ENCODE peak calls at places on chromosomes 12 and 14, in six cellular contexts. One of them, this sample, is unnamed.

GRCh38 chr12:110934093-110934852 is 13.9 kb upstream of the MYL2 start:
- DNase-seq in HFFc6: peak; percentile 12
- DNase-seq in prostate gland: no peak
- DNase-seq in AG10803: peak; percentile 13
- DNase-seq in RWPE1: peak; percentile 96
- DNase-seq in K562: no peak
- DNase-seq in this sample: peak; percentile 10

GRCh38 chr14:56300495-56300894 is 182.3 kb downstream of the PELI2 start:
- DNase-seq in AG10803: peak; percentile 17
- DNase-seq in HFFc6: peak; percentile 11
- DNase-seq in K562: no peak
- DNase-seq in RWPE1: no peak
- DNase-seq in prostate gland: no peak
- DNase-seq in this sample: peak; percentile 62

GRCh38 chr12:50739611-50740010 is 24.3 kb upstream of the ATF1 start:
- DNase-seq in K562: no peak
- DNase-seq in AG10803: no peak
- DNase-seq in RWPE1: no peak
- DNase-seq in prostate gland: no peak
- DNase-seq in HFFc6: no peak
- DNase-seq in this sample: no peak

GRCh38 chr14:93941293-93941910 is 14.3 kb downstream of the FAM181A start:
- DNase-seq in K562: no peak
- DNase-seq in HFFc6: peak; percentile 63
- DNase-seq in RWPE1: peak; percentile 81
- DNase-seq in AG10803: peak; percentile 22
- DNase-seq in prostate gland: no peak
- DNase-seq in this sample: peak; percentile 71

GRCh38 chr12:71135812-71136176 is 22.0 kb downstream of the TSPAN8 start:
- DNase-seq in prostate gland: no peak
- DNase-seq in AG10803: no peak
- DNase-seq in K562: no peak
- DNase-seq in RWPE1: no peak
- DNase-seq in HFFc6: no peak
- DNase-seq in this sample: peak; percentile 74

GRCh38 chr14:101809671-101810514 is 48.4 kb downstream of the PPP2R5C start:
- DNase-seq in HFFc6: peak; percentile 95
- DNase-seq in K562: peak; percentile 89
- DNase-seq in prostate gland: peak; percentile 92
- DNase-seq in RWPE1: peak; percentile 88
- DNase-seq in AG10803: peak; percentile 93
- DNase-seq in this sample: peak; percentile 97

GRCh38 chr12:43816168-43816567 is 10.1 kb upstream of the TWF1 start:
- DNase-seq in AG10803: no peak
- DNase-seq in RWPE1: no peak
- DNase-seq in HFFc6: no peak
- DNase-seq in K562: no peak
- DNase-seq in prostate gland: no peak
- DNase-seq in this sample: no peak

GRCh38 chr12:74647241-74647640 is 109.6 kb downstream of the ATXN7L3B start:
- DNase-seq in prostate gland: no peak
- DNase-seq in K562: no peak
- DNase-seq in RWPE1: no peak
- DNase-seq in AG10803: no peak
- DNase-seq in HFFc6: no peak
- DNase-seq in this sample: no peak

GRCh38 chr14:76867536-76868452 is 41.6 kb downstream of the LRRC74A start:
- DNase-seq in K562: no peak
- DNase-seq in RWPE1: no peak
- DNase-seq in HFFc6: no peak
- DNase-seq in AG10803: no peak
- DNase-seq in prostate gland: no peak
- DNase-seq in this sample: no peak

GRCh38 chr12:65487679-65488078 is 209.2 kb downstream of the MSRB3 start:
- DNase-seq in HFFc6: no peak
- DNase-seq in K562: no peak
- DNase-seq in RWPE1: no peak
- DNase-seq in prostate gland: no peak
- DNase-seq in AG10803: no peak
- DNase-seq in this sample: no peak

GRCh38 chr12:104669851-104670337 is 213.1 kb downstream of the CHST11 start:
- DNase-seq in HFFc6: no peak
- DNase-seq in RWPE1: no peak
- DNase-seq in AG10803: peak; percentile 64
- DNase-seq in prostate gland: no peak
- DNase-seq in K562: no peak
- DNase-seq in this sample: no peak

GRCh38 chr12:66074561-66074960 is 56.0 kb downstream of the LLPH start:
- DNase-seq in AG10803: peak; percentile 15
- DNase-seq in RWPE1: no peak
- DNase-seq in K562: no peak
- DNase-seq in prostate gland: no peak
- DNase-seq in HFFc6: no peak
- DNase-seq in this sample: peak; percentile 44

GRCh38 chr12:120709976-120710804 is at the start of gene UNC119B:
- DNase-seq in RWPE1: peak; percentile 69
- DNase-seq in AG10803: peak; percentile 47
- DNase-seq in HFFc6: peak; percentile 27
- DNase-seq in K562: peak; percentile 75
- DNase-seq in prostate gland: peak; percentile 62
- DNase-seq in this sample: no peak

GRCh38 chr14:100430571-100430970 is 107.4 kb downstream of the SLC25A47 start:
- DNase-seq in prostate gland: no peak
- DNase-seq in K562: no peak
- DNase-seq in AG10803: no peak
- DNase-seq in RWPE1: no peak
- DNase-seq in HFFc6: no peak
- DNase-seq in this sample: no peak

GRCh38 chr12:111775205-111776193 is 8.8 kb downstream of the ALDH2 start:
- DNase-seq in RWPE1: peak; percentile 26
- DNase-seq in HFFc6: no peak
- DNase-seq in K562: peak; percentile 91
- DNase-seq in prostate gland: peak; percentile 89
- DNase-seq in AG10803: no peak
- DNase-seq in this sample: peak; percentile 97

GRCh38 chr14:85911044-85911443 is 381.1 kb downstream of the FLRT2 start:
- DNase-seq in prostate gland: no peak
- DNase-seq in AG10803: no peak
- DNase-seq in RWPE1: no peak
- DNase-seq in HFFc6: no peak
- DNase-seq in K562: no peak
- DNase-seq in this sample: no peak

GRCh38 chr14:65791551-65791981 is 379.0 kb downstream of the FUT8 start:
- DNase-seq in AG10803: peak; percentile 71
- DNase-seq in prostate gland: no peak
- DNase-seq in K562: no peak
- DNase-seq in HFFc6: peak; percentile 74
- DNase-seq in RWPE1: no peak
- DNase-seq in this sample: peak; percentile 18

GRCh38 chr12:118064608-118065007 is 3.6 kb upstream of the WSB2 start:
- DNase-seq in AG10803: no peak
- DNase-seq in HFFc6: no peak
- DNase-seq in RWPE1: no peak
- DNase-seq in prostate gland: no peak
- DNase-seq in K562: peak; percentile 41
- DNase-seq in this sample: no peak
- TF ChIP-seq CTCF in AG10803: peak; percentile 19
- TF ChIP-seq CTCF in HFFc6: peak; percentile 55
- TF ChIP-seq CTCF in RWPE1: no peak
- TF ChIP-seq CTCF in prostate gland: no peak
- TF ChIP-seq CTCF in K562: peak; percentile 37
- TF ChIP-seq CTCF in this sample: peak; percentile 22

DNA sequence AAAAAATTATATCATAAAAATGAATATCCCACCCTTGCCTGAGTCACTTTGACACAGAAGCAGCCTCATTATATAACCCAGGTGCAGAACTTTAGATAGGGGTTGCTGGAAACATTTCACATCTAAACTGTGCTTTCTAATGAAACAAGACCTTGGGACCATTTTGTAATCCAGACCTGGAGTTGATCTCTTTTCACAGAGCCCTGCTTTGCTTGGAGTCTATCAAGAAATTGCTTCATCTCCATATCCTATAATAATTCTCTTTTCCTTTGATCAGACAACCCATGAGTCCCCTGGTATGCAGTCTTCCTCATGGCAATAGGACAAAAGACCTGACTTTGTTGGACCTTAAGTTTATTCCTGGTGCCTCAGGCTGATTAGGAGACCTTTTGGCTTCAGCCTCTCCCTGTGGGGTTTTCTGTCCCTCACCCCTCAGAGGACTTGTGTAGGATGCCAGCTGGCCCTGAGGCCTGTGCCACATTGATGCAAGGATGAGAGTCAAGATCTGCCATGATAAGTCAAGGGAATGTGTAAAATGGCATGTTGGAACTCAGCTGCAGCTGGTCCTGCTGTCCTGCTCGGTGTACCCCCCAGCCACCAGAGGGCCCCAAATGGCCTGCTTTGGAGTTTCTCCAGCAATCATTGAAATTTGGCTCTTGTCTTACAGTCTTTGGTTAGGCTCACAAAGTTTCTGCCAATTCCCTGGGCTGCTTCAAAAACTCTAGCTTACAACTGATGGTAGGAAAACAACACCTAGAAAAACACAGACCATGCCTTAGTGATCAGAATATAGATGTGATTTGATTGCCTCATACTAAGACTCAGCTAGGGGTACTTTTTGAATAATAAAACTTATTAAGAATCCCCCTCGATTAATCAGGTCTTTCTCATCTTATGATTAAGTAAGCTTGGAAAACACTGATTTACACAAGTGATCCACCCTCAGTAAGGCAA is 76.6 kb downstream of the HSD17B6 start:
- DNase-seq in RWPE1: peak; percentile 52
- DNase-seq in AG10803: peak; percentile 31
- DNase-seq in K562: peak; percentile 83
- DNase-seq in HFFc6: peak; percentile 55
- DNase-seq in prostate gland: peak; percentile 24
- DNase-seq in this sample: peak; percentile 55
- TF ChIP-seq CTCF in RWPE1: peak; percentile 57
- TF ChIP-seq CTCF in AG10803: peak; percentile 40
- TF ChIP-seq CTCF in K562: peak; percentile 97
- TF ChIP-seq CTCF in HFFc6: peak; percentile 77
- TF ChIP-seq CTCF in prostate gland: peak; percentile 51
- TF ChIP-seq CTCF in this sample: peak; percentile 53

GRCh38 chr12:12506541-12506940 is 56.1 kb downstream of the DUSP16 start:
- DNase-seq in prostate gland: no peak
- DNase-seq in RWPE1: no peak
- DNase-seq in AG10803: peak; percentile 83
- DNase-seq in K562: no peak
- DNase-seq in HFFc6: peak; percentile 51
- DNase-seq in this sample: peak; percentile 43
- TF ChIP-seq CTCF in prostate gland: no peak
- TF ChIP-seq CTCF in RWPE1: no peak
- TF ChIP-seq CTCF in AG10803: no peak
- TF ChIP-seq CTCF in K562: no peak
- TF ChIP-seq CTCF in HFFc6: no peak
- TF ChIP-seq CTCF in this sample: no peak

GRCh38 chr14:37251778-37252177 is 54.0 kb downstream of the MIPOL1 start:
- DNase-seq in RWPE1: no peak
- DNase-seq in AG10803: no peak
- DNase-seq in K562: no peak
- DNase-seq in HFFc6: no peak
- DNase-seq in prostate gland: no peak
- DNase-seq in this sample: no peak
- TF ChIP-seq CTCF in RWPE1: peak; percentile 7
- TF ChIP-seq CTCF in AG10803: no peak
- TF ChIP-seq CTCF in K562: peak; percentile 31
- TF ChIP-seq CTCF in HFFc6: peak; percentile 52
- TF ChIP-seq CTCF in prostate gland: peak; percentile 17
- TF ChIP-seq CTCF in this sample: no peak

GRCh38 chr14:74514471-74514932 is 20.9 kb downstream of the ISCA2 start:
- DNase-seq in RWPE1: no peak
- DNase-seq in prostate gland: no peak
- DNase-seq in K562: no peak
- DNase-seq in AG10803: peak; percentile 66
- DNase-seq in HFFc6: no peak
- DNase-seq in this sample: peak; percentile 42

GRCh38 chr14:74517731-74518130 is 24.2 kb downstream of the ISCA2 start:
- DNase-seq in HFFc6: no peak
- DNase-seq in prostate gland: no peak
- DNase-seq in K562: no peak
- DNase-seq in AG10803: no peak
- DNase-seq in RWPE1: no peak
- DNase-seq in this sample: no peak

GRCh38 chr14:74518221-74518620 is 24.7 kb downstream of the ISCA2 start:
- DNase-seq in HFFc6: no peak
- DNase-seq in prostate gland: peak; percentile 38
- DNase-seq in K562: no peak
- DNase-seq in RWPE1: no peak
- DNase-seq in AG10803: no peak
- DNase-seq in this sample: no peak

GRCh38 chr14:74516451-74517155 is 23.0 kb downstream of the ISCA2 start:
- DNase-seq in HFFc6: peak; percentile 43
- DNase-seq in K562: peak; percentile 9
- DNase-seq in prostate gland: no peak
- DNase-seq in AG10803: peak; percentile 26
- DNase-seq in RWPE1: peak; percentile 41
- DNase-seq in this sample: peak; percentile 19

GRCh38 chr14:74515891-74516412 is 22.4 kb downstream of the ISCA2 start:
- DNase-seq in RWPE1: no peak
- DNase-seq in AG10803: no peak
- DNase-seq in prostate gland: no peak
- DNase-seq in HFFc6: no peak
- DNase-seq in K562: no peak
- DNase-seq in this sample: no peak
- TF ChIP-seq CTCF in RWPE1: no peak
- TF ChIP-seq CTCF in AG10803: no peak
- TF ChIP-seq CTCF in prostate gland: no peak
- TF ChIP-seq CTCF in HFFc6: no peak
- TF ChIP-seq CTCF in K562: no peak
- TF ChIP-seq CTCF in this sample: no peak

This sample was measured in fibroblast of pulmonary artery.